ENCODE peak calls at places on chromosomes 7 and 10, in ten cellular contexts. A is HCT116, S is mammary epithelial cell, T is GM12878, B is astrocyte, Y is GM23338, D is K562, K is hepatocyte, M is fibroblast of lung, P is PC-3. L is an unnamed sample.

GRCh38 chr10:45353176-45353575 is 20.8 kb upstream of the ALOX5 start:
- DNase-seq in P (no peak), M (no peak), S (peak; percentile 58), T (no peak), D (no peak), A (no peak), K (no peak), B (no peak), Y (no peak), L (no peak)

GRCh38 chr10:48602401-48603135 is 2.3 kb downstream of the ARHGAP22 start:
- DNase-seq in K (no peak), T (no peak), D (no peak), Y (no peak), M (no peak), P (no peak), A (no peak), B (no peak), S (no peak), L (no peak)

GRCh38 chr10:119029613-119030420 is at the start of gene NANOS1:
- DNase-seq in S (peak; percentile 39), K (peak; percentile 63), B (peak; percentile 15), T (no peak), D (peak; percentile 49), P (peak; percentile 17), Y (peak; percentile 58), M (no peak), A (no peak), L (peak; percentile 68)

GRCh38 chr10:123772645-123773508 is 106.7 kb downstream of the GPR26 start:
- DNase-seq in M (no peak), B (no peak), K (no peak), Y (no peak), P (no peak), A (no peak), S (no peak), T (peak; percentile 20), D (no peak), L (peak; percentile 15)

GRCh38 chr7:14457567-14458453 is 444.7 kb downstream of the DGKB start:
- DNase-seq in T (no peak), P (peak; percentile 84), D (peak; percentile 54), B (peak; percentile 64), A (peak; percentile 83), S (peak; percentile 60), Y (peak; percentile 94), K (peak; percentile 93), M (peak; percentile 93), L (peak; percentile 36)

GRCh38 chr10:97362310-97363033 is 27.9 kb upstream of the FRAT2 start:
- DNase-seq in K (no peak), M (no peak), B (no peak), A (no peak), D (no peak), P (no peak), T (no peak), S (no peak), Y (no peak), L (no peak)

GRCh38 chr7:1668932-1669485 is 1.1 kb upstream of the ELFN1 start:
- DNase-seq in B (peak; percentile 36), Y (peak; percentile 46), K (peak; percentile 37), A (no peak), S (no peak), D (no peak), P (no peak), T (no peak), M (peak; percentile 8), L (no peak)

GRCh38 chr7:29102554-29103151 is 43.7 kb downstream of the CPVL start:
- DNase-seq in M (peak; percentile 78), P (peak; percentile 70), A (peak; percentile 33), Y (peak; percentile 89), B (peak; percentile 36), D (peak; percentile 44), S (no peak), K (peak; percentile 74), T (no peak), L (peak; percentile 19)

GRCh38 chr10:110357252-110357780 is 52.6 kb upstream of the SMNDC1 start:
- DNase-seq in K (peak; percentile 75), S (peak; percentile 25), D (no peak), B (peak; percentile 98), Y (no peak), M (peak; percentile 97), A (peak; percentile 34), T (peak; percentile 62), P (peak; percentile 61), L (no peak)

GRCh38 chr7:124397134-124397533 is 364.3 kb upstream of the TMEM229A start:
- DNase-seq in A (no peak), M (no peak), K (no peak), Y (no peak), D (no peak), P (no peak), B (no peak), T (no peak), S (no peak), L (no peak)

GRCh38 chr7:108296911-108297310 is 159.3 kb downstream of the NRCAM start:
- DNase-seq in S (no peak), Y (no peak), D (no peak), A (no peak), P (no peak), K (no peak), T (no peak), B (peak; percentile 37), M (no peak), L (no peak)

GRCh38 chr7:36985866-36986402 is 261.6 kb upstream of the AOAH start:
- DNase-seq in A (no peak), B (no peak), K (no peak), S (no peak), M (no peak), P (no peak), D (no peak), T (no peak), Y (no peak), L (no peak)

GRCh38 chr10:99720387-99720786 is 11.5 kb downstream of the COX15 start:
- DNase-seq in T (no peak), Y (no peak), M (no peak), S (no peak), A (no peak), B (no peak), K (no peak), P (no peak), D (no peak), L (no peak)
- H3K36me3 ChIP-seq in T (peaks cover 2% of the 10 kb centered on the region), Y (peaks cover 56% of the 10 kb centered on the region), M (peaks cover 15% of the 10 kb centered on the region), S (peaks cover 32% of the 10 kb centered on the region), A (peaks cover 79% of the 10 kb centered on the region), B (peaks cover 54% of the 10 kb centered on the region), K (no peaks in the 10 kb centered on the region), P (peaks cover 9% of the 10 kb centered on the region), D (peaks cover 55% of the 10 kb centered on the region), L (peaks cover 73% of the 10 kb centered on the region)

GRCh38 chr7:148540041-148540738 is 50.4 kb upstream of the C7orf33 start:
- DNase-seq in D (no peak), K (peak; percentile 31), T (no peak), S (peak; percentile 73), A (peak; percentile 4), P (peak; percentile 74), M (peak; percentile 62), Y (no peak), B (peak; percentile 70), L (no peak)
- H2AFZ ChIP-seq in D (no peak overlapping the region), K (no peak overlapping the region), T (no peak overlapping the region), S (peak overlapping the region; percentile 28), A (no peak overlapping the region), P (peak overlapping the region; percentile 9), M (peak overlapping the region; percentile 18), Y (peak overlapping the region; percentile 74), B (peak overlapping the region; percentile 68), L (no peak overlapping the region)

DNA sequence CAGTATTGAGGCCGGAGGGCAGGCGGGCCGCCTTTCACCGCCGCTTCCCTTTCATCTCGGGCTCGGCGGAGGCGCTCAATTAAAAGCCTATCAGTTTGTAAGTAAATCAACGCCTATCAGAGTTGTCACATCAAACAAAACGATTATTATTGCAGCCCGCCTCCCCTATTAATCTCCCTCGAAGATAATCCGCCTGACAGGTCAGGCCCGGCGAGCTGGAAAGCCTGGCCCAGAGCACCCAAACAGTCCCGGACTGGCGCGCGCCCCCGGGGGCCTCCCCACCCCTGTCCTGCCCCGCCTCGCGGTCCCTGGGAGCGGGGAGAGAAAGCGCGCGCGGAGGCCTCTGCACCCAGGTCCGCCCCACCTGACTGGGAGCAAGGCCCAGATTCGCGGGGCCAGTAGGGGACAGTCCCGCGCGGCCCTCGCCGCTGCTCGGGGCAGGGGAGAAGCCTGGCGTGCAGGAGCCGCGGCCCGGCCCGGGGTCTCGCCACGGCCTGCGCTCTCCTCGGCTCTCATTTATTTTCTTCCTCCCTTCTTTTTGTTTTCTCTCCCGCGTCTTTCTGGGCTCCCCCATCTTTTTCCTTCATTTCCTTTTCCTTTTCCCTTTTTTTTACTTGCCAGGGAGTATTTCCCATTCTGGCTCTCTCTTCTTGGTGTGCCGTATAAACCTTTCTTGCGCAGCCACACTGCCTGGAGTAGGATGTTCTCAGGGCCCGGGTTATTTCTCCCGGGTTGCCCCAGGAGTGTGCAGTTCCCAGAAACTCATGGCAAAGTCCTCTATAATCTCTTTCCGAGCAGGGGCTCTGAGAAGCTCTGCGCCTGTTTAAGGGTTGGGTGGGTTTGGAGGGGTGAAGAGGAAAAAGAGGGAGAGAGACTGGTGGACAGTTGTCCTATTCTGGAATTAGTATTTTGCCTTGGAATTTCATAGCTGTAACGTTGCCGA is 3.9 kb upstream of the ZNF503 start:
- DNase-seq in T (no peak), B (peak; percentile 55), A (no peak), P (peak; percentile 86), M (peak; percentile 31), Y (peak; percentile 46), K (peak; percentile 77), D (no peak), S (peak; percentile 56), L (no peak)
- TF ChIP-seq EZH2 in T (no peak), B (no peak), A (no peak), P (peak; percentile 57), M (no peak), Y (peak; percentile 90), K (no peak), D (no peak), S (no peak), L (no peak)

GRCh38 chr10:33265621-33266020 is 68.8 kb downstream of the NRP1 start:
- DNase-seq in B (no peak), S (no peak), A (no peak), P (no peak), Y (no peak), T (no peak), D (no peak), K (no peak), M (no peak), L (no peak)

GRCh38 chr10:33260403-33261239 is 73.8 kb downstream of the NRP1 start:
- DNase-seq in M (peak; percentile 69), K (no peak), P (no peak), Y (no peak), S (no peak), T (no peak), A (no peak), D (no peak), B (peak; percentile 56), L (no peak)

GRCh38 chr10:33263453-33263852 is 71.0 kb downstream of the NRP1 start:
- DNase-seq in K (no peak), S (peak; percentile 59), Y (no peak), T (no peak), D (no peak), P (peak; percentile 98), A (no peak), B (peak; percentile 70), M (no peak), L (no peak)

GRCh38 chr10:33258951-33259350 is 75.5 kb downstream of the NRP1 start:
- DNase-seq in P (peak; percentile 98), Y (no peak), K (peak; percentile 33), A (no peak), S (peak; percentile 60), M (peak; percentile 52), T (no peak), B (peak; percentile 77), D (no peak), L (no peak)

DNA sequence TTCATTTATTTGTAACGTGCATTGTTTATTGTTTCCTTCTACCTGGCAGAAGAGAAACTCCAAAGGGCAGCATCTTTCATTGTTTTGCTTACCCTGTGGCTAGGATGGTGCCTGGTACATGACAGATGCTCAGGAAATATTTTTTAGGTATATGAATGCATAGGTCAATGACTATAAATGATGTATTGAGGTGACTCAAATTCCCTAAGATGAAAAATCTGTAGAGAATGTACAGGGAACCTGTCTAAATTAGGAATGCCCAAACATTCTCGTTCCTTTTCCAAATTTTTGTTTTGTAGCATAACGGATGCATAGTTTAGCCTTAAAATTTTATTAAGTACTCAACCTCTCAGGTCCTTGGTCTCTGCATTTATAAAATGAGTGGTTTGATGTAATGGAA is 71.6 kb downstream of the NRP1 start:
- DNase-seq in S (no peak), K (no peak), M (no peak), D (no peak), Y (no peak), B (no peak), T (no peak), A (no peak), P (peak; percentile 91), L (no peak)
- H3K36me3 ChIP-seq in S (peaks cover 25% of the 10 kb centered on the region), K (no peaks in the 10 kb centered on the region), M (peaks cover 8% of the 10 kb centered on the region), D (no peaks in the 10 kb centered on the region), Y (no peaks in the 10 kb centered on the region), B (peaks cover 27% of the 10 kb centered on the region), T (no peaks in the 10 kb centered on the region), A (no peaks in the 10 kb centered on the region), P (peaks cover 79% of the 10 kb centered on the region), L (no peaks in the 10 kb centered on the region)

L was measured in DND-41.